ENCODE peak calls at places on chromosomes 12 and 14, in four cellular contexts. One of them, this sample, is unnamed.

GRCh38 chr12:112686373-112686772 is 105.2 kb upstream of the RPH3A start:
- DNase-seq in aorta: no peak
- DNase-seq in IMR-90: peak; percentile 3
- DNase-seq in H1: no peak
- DNase-seq in this sample: peak; percentile 68

GRCh38 chr14:79411403-79412174 is 799.7 kb downstream of the DIO2 start:
- DNase-seq in aorta: no peak
- DNase-seq in H1: no peak
- DNase-seq in IMR-90: peak; percentile 66
- DNase-seq in this sample: peak; percentile 18

GRCh38 chr14:105844810-105845724 is 318.7 kb downstream of the TMEM121 start:
- DNase-seq in H1: no peak
- DNase-seq in IMR-90: no peak
- DNase-seq in aorta: peak; percentile 43
- DNase-seq in this sample: no peak

GRCh38 chr12:44317651-44318126 is 481.8 kb downstream of the TMEM117 start:
- DNase-seq in aorta: no peak
- DNase-seq in H1: no peak
- DNase-seq in IMR-90: peak; percentile 40
- DNase-seq in this sample: no peak

GRCh38 chr14:99853206-99853605 is 60.0 kb downstream of the EML1 start:
- DNase-seq in H1: no peak
- DNase-seq in aorta: no peak
- DNase-seq in IMR-90: no peak
- DNase-seq in this sample: no peak

GRCh38 chr12:123267991-123268843 is 3.4 kb downstream of the CDK2AP1 start:
- DNase-seq in IMR-90: no peak
- DNase-seq in aorta: peak; percentile 79
- DNase-seq in H1: no peak
- DNase-seq in this sample: no peak

GRCh38 chr12:59972941-59973340 is 377.1 kb downstream of the SLC16A7 start:
- DNase-seq in aorta: no peak
- DNase-seq in IMR-90: peak; percentile 88
- DNase-seq in H1: no peak
- DNase-seq in this sample: peak; percentile 78

GRCh38 chr12:131098178-131098981 is 144.7 kb downstream of the ADGRD1 start:
- DNase-seq in aorta: peak; percentile 60
- DNase-seq in H1: no peak
- DNase-seq in IMR-90: no peak
- DNase-seq in this sample: no peak

GRCh38 chr14:99971929-99972747 is 93.1 kb upstream of the EVL start:
- DNase-seq in IMR-90: peak; percentile 21
- DNase-seq in aorta: no peak
- DNase-seq in H1: no peak
- DNase-seq in this sample: no peak

GRCh38 chr12:65631621-65632111 is 192.6 kb upstream of the HMGA2 start:
- DNase-seq in H1: no peak
- DNase-seq in IMR-90: peak; percentile 100
- DNase-seq in aorta: no peak
- DNase-seq in this sample: peak; percentile 100

GRCh38 chr12:100858658-100859057 is 64.1 kb downstream of the ANO4 start:
- DNase-seq in H1: no peak
- DNase-seq in aorta: no peak
- DNase-seq in IMR-90: peak; percentile 16
- DNase-seq in this sample: no peak

GRCh38 chr14:105600939-105601359 is 74.6 kb downstream of the TMEM121 start:
- DNase-seq in IMR-90: no peak
- DNase-seq in aorta: peak; percentile 40
- DNase-seq in H1: no peak
- DNase-seq in this sample: no peak

GRCh38 chr14:71856199-71856919 is 75.9 kb upstream of the RGS6 start:
- DNase-seq in IMR-90: no peak
- DNase-seq in H1: no peak
- DNase-seq in aorta: no peak
- DNase-seq in this sample: no peak

GRCh38 chr12:67284561-67284960 is 15.4 kb downstream of the CAND1 start:
- DNase-seq in IMR-90: no peak
- DNase-seq in H1: no peak
- DNase-seq in aorta: no peak
- DNase-seq in this sample: no peak

GRCh38 chr14:56813143-56813551 is 2.9 kb upstream of the OTX2 start:
- DNase-seq in IMR-90: no peak
- DNase-seq in H1: no peak
- DNase-seq in aorta: no peak
- DNase-seq in this sample: no peak

GRCh38 chr14:29584992-29585391 is 342.7 kb downstream of the PRKD1 start:
- DNase-seq in IMR-90: peak; percentile 94
- DNase-seq in aorta: no peak
- DNase-seq in H1: no peak
- DNase-seq in this sample: no peak

GRCh38 chr14:76765461-76765931 is 4.2 kb downstream of the VASH1 start:
- DNase-seq in H1: no peak
- DNase-seq in IMR-90: no peak
- DNase-seq in aorta: peak; percentile 58
- DNase-seq in this sample: no peak

GRCh38 chr12:12010277-12011031 is 60.3 kb upstream of the BCL2L14 start:
- DNase-seq in H1: no peak
- DNase-seq in aorta: no peak
- DNase-seq in IMR-90: peak; percentile 61
- DNase-seq in this sample: no peak

DNA sequence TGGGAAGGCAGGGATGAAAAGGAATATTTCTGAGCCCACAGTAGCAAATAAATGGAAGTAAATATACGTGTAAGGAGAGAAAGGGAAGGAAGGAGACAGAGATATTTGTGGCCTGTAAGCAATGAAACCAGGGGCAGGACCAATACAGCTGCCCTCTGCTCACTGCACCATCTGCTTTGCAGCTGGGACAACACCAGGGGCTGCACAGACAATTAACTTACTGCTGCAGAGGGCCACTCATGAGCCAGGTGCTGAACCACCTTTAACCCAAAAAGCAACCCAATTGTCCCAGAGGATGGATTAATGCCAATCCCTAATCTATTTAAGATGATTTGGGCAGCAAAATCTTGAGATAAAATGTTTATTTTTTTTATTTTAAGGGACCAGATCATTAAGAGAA is 30.6 kb upstream of the TMX1 start:
- DNase-seq in IMR-90: no peak
- DNase-seq in H1: no peak
- DNase-seq in aorta: no peak
- DNase-seq in this sample: no peak
- H3K4me1 ChIP-seq in IMR-90: no peaks in the 10 kb centered on the region
- H3K4me1 ChIP-seq in H1: no peaks in the 10 kb centered on the region
- H3K4me1 ChIP-seq in aorta: no peaks in the 10 kb centered on the region
- H3K4me1 ChIP-seq in this sample: no peaks in the 10 kb centered on the region

GRCh38 chr12:81439344-81439743 is 319.8 kb downstream of the PPFIA2 start:
- DNase-seq in H1: no peak
- DNase-seq in IMR-90: no peak
- DNase-seq in aorta: no peak
- DNase-seq in this sample: no peak

DNA sequence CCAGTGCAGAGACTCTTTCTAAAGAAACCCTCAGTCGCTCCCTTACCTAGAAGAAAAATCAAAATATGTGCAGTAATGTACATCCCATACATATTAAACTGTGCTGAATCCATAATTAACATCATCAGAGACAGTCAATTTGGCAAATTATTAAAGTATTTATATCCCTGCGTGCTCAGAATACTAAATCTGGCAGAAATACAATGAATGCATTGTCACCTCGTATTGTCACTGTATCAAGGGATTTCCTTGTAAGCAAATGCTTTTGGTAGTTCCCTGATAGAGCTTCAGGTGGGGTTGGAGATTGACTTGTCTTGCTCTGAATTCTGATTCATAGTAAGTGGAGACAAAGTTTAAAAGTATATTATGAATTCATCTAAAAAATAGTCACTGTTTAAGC is 319.1 kb downstream of the PPFIA2 start:
- DNase-seq in IMR-90: no peak
- DNase-seq in H1: no peak
- DNase-seq in aorta: no peak
- DNase-seq in this sample: no peak
- H3K27ac ChIP-seq in IMR-90: no peak overlapping the region
- H3K27ac ChIP-seq in H1: no peak overlapping the region
- H3K27ac ChIP-seq in aorta: no peak overlapping the region
- H3K27ac ChIP-seq in this sample: no peak overlapping the region

GRCh38 chr12:57089259-57090245 is 638 bp downstream of the NAB2 start:
- DNase-seq in H1: no peak
- DNase-seq in IMR-90: peak; percentile 51
- DNase-seq in aorta: peak; percentile 91
- DNase-seq in this sample: peak; percentile 34
- H3K4me1 ChIP-seq in H1: peaks cover 30% of the 10 kb centered on the region
- H3K4me1 ChIP-seq in IMR-90: peaks cover 38% of the 10 kb centered on the region
- H3K4me1 ChIP-seq in aorta: peaks cover 6% of the 10 kb centered on the region
- H3K4me1 ChIP-seq in this sample: peaks cover 22% of the 10 kb centered on the region

DNA sequence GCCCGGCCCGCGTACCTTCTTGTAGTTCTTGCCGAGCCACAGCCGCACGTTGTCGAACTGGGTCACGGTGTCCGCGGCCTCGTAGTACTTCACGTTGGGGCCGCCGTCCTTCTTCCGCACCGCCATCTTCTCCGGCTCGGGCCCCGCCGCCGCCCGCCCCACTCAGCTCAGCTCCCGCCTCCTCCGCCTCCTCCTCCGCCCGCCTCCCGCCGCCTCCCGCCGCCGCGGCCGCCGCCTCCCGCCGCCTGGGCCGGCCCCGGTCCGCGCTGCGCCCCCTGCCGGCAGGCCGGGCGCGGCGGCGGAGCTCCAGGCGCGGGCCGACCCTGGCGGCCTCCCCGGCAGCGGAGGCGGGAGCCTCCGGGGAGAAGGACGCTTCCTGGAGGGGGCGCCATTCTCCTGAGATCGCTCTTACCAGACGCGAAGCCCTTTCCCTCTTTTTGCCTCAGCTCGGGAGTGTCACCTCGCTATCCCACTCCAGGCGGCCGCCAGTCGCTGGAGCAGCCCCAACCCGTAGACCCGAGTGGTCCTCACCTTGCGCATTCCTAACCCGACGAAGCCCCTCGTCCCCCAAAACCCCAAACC is at the start of gene SMARCC2:
- DNase-seq in H1: peak; percentile 75
- DNase-seq in aorta: peak; percentile 96
- DNase-seq in IMR-90: peak; percentile 85
- DNase-seq in this sample: peak; percentile 64
- H3K27ac ChIP-seq in H1: peak within 1 kb of the TSS; percentile 81
- H3K27ac ChIP-seq in aorta: peak within 1 kb of the TSS; percentile 99
- H3K27ac ChIP-seq in IMR-90: peak within 1 kb of the TSS; percentile 93
- H3K27ac ChIP-seq in this sample: peak within 1 kb of the TSS; percentile 37

GRCh38 chr12:53966070-53966384 is 6.9 kb upstream of the HOXC11 start:
- DNase-seq in IMR-90: no peak
- DNase-seq in aorta: no peak
- DNase-seq in H1: no peak
- DNase-seq in this sample: no peak

GRCh38 chr12:53965251-53966069 is 7.5 kb upstream of the HOXC11 start:
- DNase-seq in aorta: peak; percentile 88
- DNase-seq in IMR-90: no peak
- DNase-seq in H1: no peak
- DNase-seq in this sample: no peak

GRCh38 chr12:53963005-53963404 is 8.3 kb downstream of the HOXC12 start:
- DNase-seq in aorta: no peak
- DNase-seq in IMR-90: no peak
- DNase-seq in H1: no peak
- DNase-seq in this sample: no peak

GRCh38 chr12:53963434-53964314 is 9.0 kb downstream of the HOXC12 start:
- DNase-seq in IMR-90: no peak
- DNase-seq in H1: no peak
- DNase-seq in aorta: peak; percentile 75
- DNase-seq in this sample: no peak

DNA sequence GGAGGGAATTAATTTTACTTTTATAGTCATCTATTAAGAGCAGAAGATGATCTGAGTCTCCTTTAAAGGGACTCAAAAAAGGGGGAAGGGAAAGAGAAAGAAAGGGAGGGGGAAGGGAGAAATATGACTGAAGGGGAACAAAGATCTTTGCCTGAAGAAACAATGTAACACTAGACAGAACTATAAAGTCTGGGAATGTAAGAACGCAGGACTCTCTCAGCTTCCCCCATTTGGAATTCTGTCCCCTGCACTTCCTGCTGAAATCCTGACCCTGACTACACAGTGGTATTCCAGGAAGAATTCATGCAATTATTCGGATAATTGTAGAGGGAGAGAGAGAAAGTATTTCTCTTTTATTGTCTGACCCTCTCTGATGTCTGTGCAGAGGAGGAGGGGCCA is 8.6 kb upstream of the HOXC11 start:
- DNase-seq in H1: no peak
- DNase-seq in IMR-90: no peak
- DNase-seq in aorta: no peak
- DNase-seq in this sample: no peak
- H3K4me1 ChIP-seq in H1: peaks cover 2% of the 10 kb centered on the region
- H3K4me1 ChIP-seq in IMR-90: no peaks in the 10 kb centered on the region
- H3K4me1 ChIP-seq in aorta: no peaks in the 10 kb centered on the region
- H3K4me1 ChIP-seq in this sample: no peaks in the 10 kb centered on the region

GRCh38 chr12:46368684-46369083 is 3.9 kb downstream of the SLC38A2 start:
- DNase-seq in H1: no peak
- DNase-seq in aorta: no peak
- DNase-seq in IMR-90: no peak
- DNase-seq in this sample: no peak

GRCh38 chr12:46366771-46367170 is 5.8 kb downstream of the SLC38A2 start:
- DNase-seq in IMR-90: no peak
- DNase-seq in aorta: no peak
- DNase-seq in H1: no peak
- DNase-seq in this sample: no peak

GRCh38 chr12:46368138-46368537 is 4.4 kb downstream of the SLC38A2 start:
- DNase-seq in aorta: no peak
- DNase-seq in IMR-90: no peak
- DNase-seq in H1: no peak
- DNase-seq in this sample: no peak

GRCh38 chr12:46365951-46366379 is 6.6 kb downstream of the SLC38A2 start:
- DNase-seq in H1: no peak
- DNase-seq in aorta: no peak
- DNase-seq in IMR-90: no peak
- DNase-seq in this sample: peak; percentile 35

GRCh38 chr12:46367351-46368029 is 5.1 kb downstream of the SLC38A2 start:
- DNase-seq in H1: no peak
- DNase-seq in IMR-90: no peak
- DNase-seq in aorta: no peak
- DNase-seq in this sample: peak; percentile 33
- H3K27ac ChIP-seq in H1: no peak overlapping the region
- H3K27ac ChIP-seq in IMR-90: peak overlapping the region; percentile 46
- H3K27ac ChIP-seq in aorta: peak overlapping the region; percentile 44
- H3K27ac ChIP-seq in this sample: peak overlapping the region; percentile 89

DNA sequence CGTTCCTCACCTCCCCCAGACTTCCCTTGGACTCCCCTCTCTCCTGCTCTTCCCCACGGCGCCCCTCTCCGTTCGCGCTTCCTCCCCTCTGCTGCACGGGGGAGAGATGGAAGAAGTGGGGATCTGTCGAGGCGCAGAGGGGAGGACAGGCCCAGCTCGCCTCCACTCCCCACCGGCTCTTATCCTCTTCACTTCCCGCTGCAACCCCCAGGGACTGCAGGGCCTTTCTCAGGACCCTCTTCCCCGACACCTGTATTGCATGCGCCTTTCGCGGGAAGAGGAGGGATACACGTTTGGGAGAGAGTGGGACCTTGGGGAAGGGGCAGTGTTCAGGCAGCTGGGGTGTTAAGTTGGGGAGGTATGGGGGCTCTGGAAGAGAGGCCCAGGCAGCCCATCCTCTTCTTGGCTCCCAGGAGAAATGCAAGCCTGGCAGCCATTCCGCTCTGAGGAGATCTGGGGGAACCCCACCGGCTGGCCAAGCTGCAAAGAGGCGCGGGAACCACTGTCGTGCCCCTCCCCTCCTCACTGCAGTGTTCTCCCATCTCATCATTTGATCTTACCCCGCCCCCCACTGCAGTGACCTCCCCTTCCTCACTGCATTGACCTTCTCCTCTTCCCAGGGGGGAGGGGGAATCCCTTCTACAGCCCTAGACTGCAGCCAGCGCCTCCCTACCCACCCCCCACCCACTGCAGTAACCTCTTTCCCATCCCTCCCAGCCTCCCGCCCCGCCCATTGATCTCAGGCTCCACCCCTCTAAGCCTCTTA is 826 bp downstream of the ENO2 start:
- DNase-seq in aorta: peak; percentile 76
- DNase-seq in IMR-90: no peak
- DNase-seq in H1: no peak
- DNase-seq in this sample: no peak
- H3K4me1 ChIP-seq in aorta: no peaks in the 10 kb centered on the region
- H3K4me1 ChIP-seq in IMR-90: peaks cover 24% of the 10 kb centered on the region
- H3K4me1 ChIP-seq in H1: peaks cover 18% of the 10 kb centered on the region
- H3K4me1 ChIP-seq in this sample: peaks cover 18% of the 10 kb centered on the region